ENCODE peak calls at places on chromosomes 2 and 18, in eight cellular contexts. Y, F, I, B, H, O, W and D are unnamed samples. For H3K36me3 and H3K4me1, the result is how much of the 10 kb centered on the place peaks cover.

GRCh38 chr2:211688196-211688595 is 850.4 kb downstream of the ERBB4 start:
- DNase-seq in F (no peak), O (no peak), I (no peak), W (no peak), H (no peak), B (no peak), Y (no peak), D (no peak)

GRCh38 chr18:68796936-68797690 is 767 bp upstream of the CCDC102B start:
- DNase-seq in F (no peak), B (peak), I (no peak), Y (no peak), O (no peak), H (no peak), W (no peak), D (no peak)

GRCh38 chr2:110858135-110858737 is 125.9 kb downstream of the ACOXL start:
- DNase-seq in O (no peak), F (no peak), B (no peak), I (no peak), W (no peak), H (peak), Y (no peak), D (no peak)

GRCh38 chr18:3256693-3257626 is 5.0 kb upstream of the MYL12B start:
- DNase-seq in H (no peak), B (no peak), W (no peak), Y (no peak), I (peak), F (no peak), O (no peak), D (no peak)

GRCh38 chr2:48448274-48449061 is 81.5 kb upstream of the STON1 start:
- DNase-seq in B (no peak), I (peak), O (no peak), H (no peak), F (no peak), W (no peak), Y (peak), D (no peak)

GRCh38 chr18:812673-813404 is 797 bp upstream of the YES1 start:
- DNase-seq in O (peak), I (peak), B (peak), F (no peak), H (peak), W (peak), Y (peak), D (peak)

GRCh38 chr18:31513189-31513907 is 15.4 kb downstream of the DSG2 start:
- DNase-seq in W (no peak), H (no peak), I (no peak), O (no peak), F (no peak), Y (no peak), B (no peak), D (no peak)

GRCh38 chr2:39871291-39871761 is 92.3 kb upstream of the THUMPD2 start:
- DNase-seq in W (no peak), O (no peak), H (no peak), B (no peak), F (no peak), I (no peak), Y (no peak), D (no peak)

GRCh38 chr18:48678237-48679115 is 139.6 kb downstream of the CTIF start:
- DNase-seq in I (no peak), Y (no peak), B (no peak), H (no peak), W (no peak), F (peak), O (no peak), D (no peak)

GRCh38 chr2:134138115-134138514 is 115.8 kb upstream of the MGAT5 start:
- DNase-seq in O (no peak), H (no peak), B (no peak), W (no peak), I (no peak), F (no peak), Y (no peak), D (no peak)

GRCh38 chr2:230650585-230651137 is 62.0 kb upstream of the CAB39 start:
- DNase-seq in H (no peak), I (no peak), F (no peak), B (no peak), Y (no peak), W (no peak), O (no peak), D (no peak)

GRCh38 chr2:169980643-169981042 is 153.4 kb downstream of the UBR3 start:
- DNase-seq in B (no peak), Y (no peak), F (no peak), O (no peak), W (no peak), H (no peak), I (no peak), D (no peak)

GRCh38 chr2:240525802-240526201 is 32.0 kb downstream of the ANKMY1 start:
- DNase-seq in W (peak), B (no peak), Y (no peak), I (no peak), F (no peak), H (no peak), O (peak), D (no peak)

GRCh38 chr2:239399404-239399999 is 1.3 kb downstream of the HDAC4 start:
- DNase-seq in O (peak), I (peak), H (no peak), W (peak), F (peak), Y (peak), B (no peak), D (no peak)

GRCh38 chr2:192183296-192183695 is 11.4 kb downstream of the TMEFF2 start:
- DNase-seq in F (no peak), B (no peak), I (no peak), H (no peak), O (no peak), W (no peak), Y (no peak), D (no peak)

GRCh38 chr2:212099658-212100057 is 438.9 kb downstream of the ERBB4 start:
- DNase-seq in B (no peak), I (no peak), H (no peak), F (no peak), W (no peak), Y (no peak), O (no peak), D (no peak)

GRCh38 chr2:158755310-158755709 is 39.8 kb upstream of the DAPL1 start:
- DNase-seq in H (no peak), F (no peak), I (no peak), O (no peak), B (no peak), Y (no peak), W (no peak), D (no peak)

GRCh38 chr2:219171231-219171651 is 1.4 kb upstream of the SLC23A3 start:
- DNase-seq in H (no peak), I (peak), F (no peak), Y (peak), B (peak), O (peak), W (no peak), D (peak)

GRCh38 chr2:218471982-218472381 is 53.1 kb downstream of the VIL1 start:
- DNase-seq in Y (peak), I (no peak), W (no peak), H (no peak), B (no peak), O (no peak), F (no peak), D (no peak)

GRCh38 chr2:151852260-151853069 is 24.2 kb upstream of the ARL5A start:
- DNase-seq in O (no peak), W (no peak), Y (no peak), H (no peak), F (no peak), I (no peak), B (no peak), D (no peak)

GRCh38 chr2:10042301-10043161 is 819 bp upstream of the KLF11 start:
- DNase-seq in I (peak), H (peak), W (no peak), O (peak), B (peak), Y (peak), F (peak), D (no peak)

GRCh38 chr2:236754234-236754924 is 184.8 kb downstream of the ACKR3 start:
- DNase-seq in W (no peak), B (no peak), Y (no peak), O (peak), F (no peak), H (no peak), I (no peak), D (peak)

GRCh38 chr2:10161961-10162441 is 39.5 kb downstream of the RRM2 start:
- DNase-seq in O (no peak), F (peak), Y (no peak), B (no peak), W (no peak), H (no peak), I (no peak), D (no peak)

GRCh38 chr18:68438983-68439382 is 275.9 kb downstream of the TMX3 start:
- DNase-seq in H (no peak), I (no peak), O (no peak), B (no peak), F (no peak), Y (no peak), W (no peak), D (peak)

GRCh38 chr2:215698566-215698965 is 262.7 kb upstream of the FN1 start:
- DNase-seq in H (no peak), W (no peak), Y (no peak), I (no peak), B (no peak), F (no peak), O (no peak), D (no peak)

GRCh38 chr18:59005266-59005665 is 134.4 kb upstream of the SEC11C start:
- DNase-seq in H (peak), F (no peak), O (no peak), B (peak), W (no peak), I (peak), Y (peak), D (peak)

GRCh38 chr2:102367331-102367971 is 11.9 kb downstream of the IL18R1 start:
- DNase-seq in F (no peak), H (no peak), Y (no peak), B (no peak), O (no peak), W (no peak), I (no peak), D (no peak)

GRCh38 chr2:69780907-69781306 is 39.0 kb downstream of the ANXA4 start:
- DNase-seq in F (no peak), O (no peak), I (no peak), B (no peak), Y (no peak), H (no peak), W (no peak), D (no peak)

GRCh38 chr2:31440764-31441163 is 26.2 kb upstream of the XDH start:
- DNase-seq in O (no peak), I (no peak), W (no peak), Y (no peak), H (no peak), B (no peak), F (no peak), D (no peak)

GRCh38 chr2:143321994-143322393 is 192.8 kb downstream of the ARHGAP15 start:
- DNase-seq in H (no peak), Y (no peak), W (no peak), F (no peak), B (no peak), O (no peak), I (no peak), D (no peak)

GRCh38 chr2:217160978-217161973 is 301.4 kb upstream of the TNP1 start:
- DNase-seq in Y (no peak), B (peak), H (no peak), W (no peak), I (no peak), F (no peak), O (no peak), D (no peak)

GRCh38 chr2:161102770-161103450 is 57.3 kb upstream of the TANK start:
- DNase-seq in F (no peak), Y (no peak), W (no peak), I (no peak), H (no peak), B (no peak), O (no peak), D (no peak)

GRCh38 chr2:52844701-52845423 is 922.7 kb upstream of the CHAC2 start:
- DNase-seq in B (no peak), W (no peak), Y (no peak), H (no peak), I (no peak), F (no peak), O (no peak), D (no peak)

GRCh38 chr2:28408764-28409599 is 16.3 kb downstream of the FOSL2 start:
- DNase-seq in O (no peak), Y (peak), B (no peak), H (no peak), F (peak), I (peak), W (no peak), D (peak)

GRCh38 chr18:36333418-36333817 is 35.9 kb downstream of the FHOD3 start:
- DNase-seq in F (no peak), B (no peak), Y (no peak), H (no peak), O (no peak), W (no peak), I (no peak), D (no peak)

GRCh38 chr2:37916512-37917082 is 8.5 kb upstream of the RMDN2 start:
- DNase-seq in B (peak), I (peak), H (no peak), O (no peak), W (no peak), F (no peak), Y (peak), D (peak)

GRCh38 chr2:10814142-10814541 is 1.6 kb upstream of the PDIA6 start:
- DNase-seq in Y (no peak), B (no peak), F (no peak), I (no peak), W (no peak), H (no peak), O (no peak), D (no peak)

GRCh38 chr2:101272045-101272784 is 19.5 kb downstream of the CNOT11 start:
- DNase-seq in O (no peak), H (no peak), I (no peak), Y (no peak), B (no peak), F (no peak), W (no peak), D (no peak)

GRCh38 chr2:101274142-101274541 is 21.5 kb downstream of the CNOT11 start:
- DNase-seq in H (no peak), I (no peak), W (no peak), B (no peak), F (no peak), Y (no peak), O (no peak), D (no peak)

GRCh38 chr2:101270700-101271259 is 18.1 kb downstream of the CNOT11 start:
- DNase-seq in B (no peak), O (no peak), W (no peak), Y (no peak), I (no peak), F (no peak), H (no peak), D (no peak)

GRCh38 chr2:101277111-101277510 is 24.4 kb downstream of the CNOT11 start:
- DNase-seq in W (no peak), B (no peak), Y (no peak), H (no peak), F (no peak), I (peak), O (no peak), D (no peak)

GRCh38 chr2:101273045-101273444 is 20.4 kb downstream of the CNOT11 start:
- DNase-seq in W (no peak), O (no peak), Y (no peak), B (no peak), I (no peak), F (no peak), H (no peak), D (no peak)
- H3K36me3 ChIP-seq in W (under half), O (half or more), Y (under half), B (under half), I (under half), F (under half), H (half or more), D (half or more)

DNA sequence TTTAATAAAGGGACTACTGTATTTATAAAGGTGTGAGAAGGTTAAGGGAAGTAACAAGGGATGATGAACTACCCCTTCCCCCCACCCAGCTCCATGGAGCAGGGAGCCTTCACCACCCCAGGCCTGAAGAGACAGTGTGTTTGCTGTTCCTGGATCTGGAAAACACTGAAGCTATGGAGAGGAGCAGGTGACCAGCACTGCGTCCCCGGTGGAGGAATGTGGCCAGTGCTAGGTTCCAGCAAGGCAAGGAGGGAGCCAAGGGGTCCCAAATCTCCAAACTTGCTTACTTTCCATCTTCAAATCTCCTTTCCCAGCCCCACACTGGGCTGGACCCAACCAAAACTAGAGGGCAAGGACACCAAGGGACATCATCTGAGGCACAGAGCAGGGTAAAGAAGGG is 128.7 kb upstream of the CD302 start:
- DNase-seq in B (no peak), O (no peak), W (no peak), I (no peak), H (no peak), F (no peak), Y (no peak), D (no peak)
- TF ChIP-seq POLR2A in B (no peak), O (no peak), W (no peak), I (no peak), H (no peak), F (no peak), Y (no peak), D (no peak)

GRCh38 chr18:12086677-12087482 is 6.8 kb upstream of the ANKRD62 start:
- DNase-seq in W (no peak), Y (no peak), B (no peak), F (no peak), O (no peak), I (no peak), H (no peak), D (no peak)
- H3K4me1 ChIP-seq in W (under half), Y (under half), B (under half), F (under half), O (under half), I (under half), H (under half), D (under half)

GRCh38 chr2:121776885-121777698 is 21.6 kb downstream of the TSN start:
- DNase-seq in W (no peak), B (no peak), I (no peak), O (no peak), H (no peak), F (no peak), Y (no peak), D (no peak)
- H3K36me3 ChIP-seq in W (under half), B (under half), I (under half), O (under half), H (under half), F (under half), Y (under half), D (under half)

DNA sequence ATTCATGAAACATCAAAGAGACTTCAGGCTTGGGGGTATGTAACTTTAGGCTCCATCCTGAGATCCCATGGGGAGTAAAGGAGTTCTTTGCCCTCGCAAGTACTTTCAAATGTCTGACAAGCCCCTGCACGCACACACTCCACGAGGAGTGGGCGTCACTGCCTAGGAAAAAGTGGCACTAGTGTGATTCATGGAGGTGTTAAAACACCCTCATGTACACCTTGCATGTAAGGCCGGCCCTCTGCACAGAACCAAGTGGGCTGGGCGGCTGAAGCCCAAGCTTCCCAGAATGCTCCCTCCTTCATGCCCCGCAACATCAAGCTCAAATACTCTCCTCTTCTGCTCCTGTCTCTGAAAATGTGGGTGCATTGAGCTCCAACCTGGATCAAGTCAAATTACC is 7.8 kb downstream of the HS1BP3 start:
- DNase-seq in W (no peak), Y (no peak), H (no peak), O (no peak), F (no peak), B (no peak), I (no peak), D (no peak)
- TF ChIP-seq POLR2A in W (no peak), Y (no peak), H (no peak), O (no peak), F (no peak), B (no peak), I (no peak), D (no peak)

DNA sequence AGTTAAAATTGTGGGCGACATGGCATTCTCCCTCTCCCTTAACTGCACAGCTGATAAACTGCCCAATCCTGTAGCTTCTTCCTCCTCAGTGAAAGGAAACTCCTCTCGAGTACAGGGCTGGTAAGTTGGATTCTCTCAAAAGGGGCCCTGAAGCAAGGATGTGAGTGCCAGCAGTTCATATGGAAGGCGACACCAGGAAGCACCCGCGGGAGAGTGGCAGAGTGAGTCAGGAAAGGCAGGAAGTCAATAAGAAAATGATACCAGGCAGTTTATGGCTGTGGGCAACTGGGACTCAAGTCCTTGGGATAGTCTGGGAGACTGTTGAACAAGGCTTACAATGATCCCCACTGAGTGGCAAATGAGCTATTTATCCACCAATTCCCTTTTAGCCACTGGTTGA is 34.8 kb downstream of the ABHD3 start:
- DNase-seq in W (no peak), F (peak), Y (no peak), O (no peak), B (no peak), H (no peak), I (no peak), D (no peak)
- H3K4me1 ChIP-seq in W (under half), F (under half), Y (under half), O (under half), B (under half), H (under half), I (under half), D (under half)

DNA sequence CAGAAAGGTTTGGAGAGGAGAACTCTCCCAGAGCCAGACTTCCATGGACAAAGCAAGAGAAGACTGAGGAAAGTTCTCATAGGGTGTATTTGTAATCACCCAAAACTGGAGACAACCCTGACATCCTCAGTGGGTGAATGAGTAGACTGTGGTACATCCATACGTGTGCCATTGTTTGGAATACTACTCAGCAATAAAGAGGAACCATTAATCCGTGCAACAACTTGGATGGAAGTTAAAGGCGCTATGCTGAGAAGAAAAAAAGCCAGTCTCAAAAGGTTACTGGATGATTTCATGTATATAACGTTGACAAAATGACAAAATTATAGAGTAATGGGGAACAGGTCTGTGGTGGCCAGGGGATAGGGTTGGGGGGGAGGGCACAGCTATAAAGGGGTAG is 24.1 kb upstream of the TMEM214 start:
- DNase-seq in Y (no peak), B (no peak), O (no peak), F (no peak), H (no peak), W (no peak), I (no peak), D (no peak)
- H3K36me3 ChIP-seq in Y (under half), B (under half), O (under half), F (under half), H (under half), W (under half), I (under half), D (under half)

DNA sequence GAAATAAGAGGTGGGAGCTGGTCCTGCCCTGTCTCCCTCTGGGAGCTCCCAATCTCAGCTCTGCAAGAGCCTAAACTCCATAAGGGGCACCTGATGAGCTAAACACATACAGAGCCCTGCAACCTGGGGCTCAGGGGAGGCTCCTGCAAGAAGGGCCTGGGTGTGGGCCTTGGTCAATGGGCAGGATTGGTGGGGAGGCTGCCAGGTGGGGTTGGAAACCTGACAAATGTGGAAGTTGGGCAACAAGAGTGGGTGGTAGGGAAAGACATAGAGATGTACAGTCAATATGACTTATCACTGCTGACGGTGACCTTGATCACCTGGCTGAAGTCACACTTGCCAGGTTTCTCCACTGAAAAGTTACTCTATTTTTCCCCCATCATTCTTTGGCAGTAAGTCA is 209.9 kb downstream of the TTC32 start:
- DNase-seq in H (no peak), O (no peak), B (no peak), F (no peak), I (no peak), W (no peak), Y (no peak), D (no peak)
- TF ChIP-seq POLR2A in H (no peak), O (no peak), B (no peak), F (no peak), I (no peak), W (no peak), Y (no peak), D (no peak)